ENCODE peak calls at places on chromosomes 6 and 20, in nine cellular contexts. One of them, this sample, is unnamed.
A peak's percentile ranks its signal among the peaks of the same experiment; 100 is the strongest.

GRCh38 chr20:3250091-3250504 is 11.1 kb upstream of the SLC4A11 start:
- DNase-seq in effector CD4-positive, alpha-beta T cell: no peak
- DNase-seq in NAMALWA: peak; percentile 16
- DNase-seq in NT2/D1: peak; percentile 55
- DNase-seq in HFF-Myc: no peak
- DNase-seq in ecto neural progenitor cell: no peak
- DNase-seq in stimulated activated CD8-positive, alpha-beta memory T cell treated with anti-CD3 and anti-CD28 coated beads, Interleukin-15, amount 100 ng/mL, for 4 hours: no peak
- DNase-seq in Peyer's patch: no peak
- DNase-seq in caudate nucleus: no peak
- DNase-seq in this sample: no peak

GRCh38 chr6:53398541-53399344 is 50.0 kb upstream of the ELOVL5 start:
- DNase-seq in NT2/D1: no peak
- DNase-seq in ecto neural progenitor cell: no peak
- DNase-seq in HFF-Myc: no peak
- DNase-seq in NAMALWA: no peak
- DNase-seq in Peyer's patch: no peak
- DNase-seq in effector CD4-positive, alpha-beta T cell: no peak
- DNase-seq in stimulated activated CD8-positive, alpha-beta memory T cell treated with anti-CD3 and anti-CD28 coated beads, Interleukin-15, amount 100 ng/mL, for 4 hours: no peak
- DNase-seq in caudate nucleus: no peak
- DNase-seq in this sample: no peak

GRCh38 chr20:61690993-61691840 is 374.5 kb downstream of the TAF4 start:
- DNase-seq in NAMALWA: no peak
- DNase-seq in stimulated activated CD8-positive, alpha-beta memory T cell treated with anti-CD3 and anti-CD28 coated beads, Interleukin-15, amount 100 ng/mL, for 4 hours: no peak
- DNase-seq in NT2/D1: no peak
- DNase-seq in effector CD4-positive, alpha-beta T cell: no peak
- DNase-seq in Peyer's patch: no peak
- DNase-seq in HFF-Myc: no peak
- DNase-seq in ecto neural progenitor cell: no peak
- DNase-seq in caudate nucleus: no peak
- DNase-seq in this sample: no peak

GRCh38 chr6:44169886-44170570 is 11.4 kb downstream of the CAPN11 start:
- DNase-seq in caudate nucleus: no peak
- DNase-seq in stimulated activated CD8-positive, alpha-beta memory T cell treated with anti-CD3 and anti-CD28 coated beads, Interleukin-15, amount 100 ng/mL, for 4 hours: no peak
- DNase-seq in ecto neural progenitor cell: no peak
- DNase-seq in NAMALWA: no peak
- DNase-seq in Peyer's patch: no peak
- DNase-seq in HFF-Myc: no peak
- DNase-seq in effector CD4-positive, alpha-beta T cell: no peak
- DNase-seq in NT2/D1: no peak
- DNase-seq in this sample: peak; percentile 26

GRCh38 chr6:24497254-24497989 is 2.7 kb downstream of the ALDH5A1 start:
- DNase-seq in effector CD4-positive, alpha-beta T cell: no peak
- DNase-seq in Peyer's patch: no peak
- DNase-seq in NT2/D1: no peak
- DNase-seq in ecto neural progenitor cell: no peak
- DNase-seq in HFF-Myc: no peak
- DNase-seq in stimulated activated CD8-positive, alpha-beta memory T cell treated with anti-CD3 and anti-CD28 coated beads, Interleukin-15, amount 100 ng/mL, for 4 hours: no peak
- DNase-seq in caudate nucleus: no peak
- DNase-seq in NAMALWA: peak; percentile 53
- DNase-seq in this sample: no peak

GRCh38 chr6:63573140-63573898 is 1.0 kb downstream of the LOC128125822 start:
- DNase-seq in effector CD4-positive, alpha-beta T cell: peak; percentile 52
- DNase-seq in Peyer's patch: peak; percentile 95
- DNase-seq in HFF-Myc: peak; percentile 39
- DNase-seq in NT2/D1: peak; percentile 39
- DNase-seq in NAMALWA: peak; percentile 76
- DNase-seq in caudate nucleus: peak; percentile 71
- DNase-seq in ecto neural progenitor cell: peak; percentile 83
- DNase-seq in stimulated activated CD8-positive, alpha-beta memory T cell treated with anti-CD3 and anti-CD28 coated beads, Interleukin-15, amount 100 ng/mL, for 4 hours: peak; percentile 27
- DNase-seq in this sample: peak; percentile 73

GRCh38 chr6:135354407-135354806 is 143.1 kb downstream of the AHI1 start:
- DNase-seq in caudate nucleus: no peak
- DNase-seq in effector CD4-positive, alpha-beta T cell: no peak
- DNase-seq in Peyer's patch: no peak
- DNase-seq in NAMALWA: no peak
- DNase-seq in ecto neural progenitor cell: no peak
- DNase-seq in stimulated activated CD8-positive, alpha-beta memory T cell treated with anti-CD3 and anti-CD28 coated beads, Interleukin-15, amount 100 ng/mL, for 4 hours: no peak
- DNase-seq in HFF-Myc: no peak
- DNase-seq in NT2/D1: no peak
- DNase-seq in this sample: no peak

GRCh38 chr6:158409451-158409850 is 97.2 kb downstream of the TULP4 start:
- DNase-seq in effector CD4-positive, alpha-beta T cell: no peak
- DNase-seq in stimulated activated CD8-positive, alpha-beta memory T cell treated with anti-CD3 and anti-CD28 coated beads, Interleukin-15, amount 100 ng/mL, for 4 hours: no peak
- DNase-seq in ecto neural progenitor cell: no peak
- DNase-seq in Peyer's patch: no peak
- DNase-seq in HFF-Myc: no peak
- DNase-seq in NAMALWA: no peak
- DNase-seq in NT2/D1: no peak
- DNase-seq in caudate nucleus: no peak
- DNase-seq in this sample: no peak

GRCh38 chr6:134510920-134511319 is 193.0 kb upstream of the SGK1 start:
- DNase-seq in stimulated activated CD8-positive, alpha-beta memory T cell treated with anti-CD3 and anti-CD28 coated beads, Interleukin-15, amount 100 ng/mL, for 4 hours: no peak
- DNase-seq in effector CD4-positive, alpha-beta T cell: no peak
- DNase-seq in HFF-Myc: no peak
- DNase-seq in NAMALWA: no peak
- DNase-seq in ecto neural progenitor cell: no peak
- DNase-seq in Peyer's patch: no peak
- DNase-seq in caudate nucleus: no peak
- DNase-seq in NT2/D1: no peak
- DNase-seq in this sample: no peak